ENCODE peak calls at places on chromosomes 13 and 19, in ten cellular contexts. One of them, this sample, is unnamed.

GRCh38 chr13:83085186-83085900 is 796.9 kb downstream of the SLITRK1 start:
- DNase-seq in GM06990: no peak
- DNase-seq in fibroblast of the aortic adventitia: peak
- DNase-seq in CD8-positive, alpha-beta T cell: no peak
- DNase-seq in A673: peak
- DNase-seq in nephron progenitor cell: no peak
- DNase-seq in endothelial cell: no peak
- DNase-seq in choroid plexus epithelial cell: peak
- DNase-seq in colonic mucosa: no peak
- DNase-seq in MCF 10A: peak
- DNase-seq in this sample: no peak

GRCh38 chr19:33460221-33460908 is 61.2 kb downstream of the PEPD start:
- DNase-seq in choroid plexus epithelial cell: no peak
- DNase-seq in MCF 10A: no peak
- DNase-seq in fibroblast of the aortic adventitia: no peak
- DNase-seq in A673: no peak
- DNase-seq in nephron progenitor cell: no peak
- DNase-seq in CD8-positive, alpha-beta T cell: no peak
- DNase-seq in colonic mucosa: no peak
- DNase-seq in endothelial cell: no peak
- DNase-seq in GM06990: no peak
- DNase-seq in this sample: no peak

GRCh38 chr19:46878613-46879375 is 18.0 kb downstream of the ARHGAP35 start:
- DNase-seq in endothelial cell: no peak
- DNase-seq in CD8-positive, alpha-beta T cell: no peak
- DNase-seq in A673: no peak
- DNase-seq in colonic mucosa: no peak
- DNase-seq in GM06990: no peak
- DNase-seq in choroid plexus epithelial cell: peak
- DNase-seq in fibroblast of the aortic adventitia: peak
- DNase-seq in nephron progenitor cell: no peak
- DNase-seq in MCF 10A: peak
- DNase-seq in this sample: no peak

GRCh38 chr19:1494115-1494815 is 3.3 kb downstream of the REEP6 start:
- DNase-seq in MCF 10A: no peak
- DNase-seq in fibroblast of the aortic adventitia: no peak
- DNase-seq in nephron progenitor cell: no peak
- DNase-seq in choroid plexus epithelial cell: no peak
- DNase-seq in endothelial cell: no peak
- DNase-seq in CD8-positive, alpha-beta T cell: no peak
- DNase-seq in colonic mucosa: no peak
- DNase-seq in A673: no peak
- DNase-seq in GM06990: no peak
- DNase-seq in this sample: no peak

GRCh38 chr13:24627864-24628418 is 52.3 kb upstream of the ATP12A start:
- DNase-seq in CD8-positive, alpha-beta T cell: no peak
- DNase-seq in fibroblast of the aortic adventitia: no peak
- DNase-seq in colonic mucosa: peak
- DNase-seq in MCF 10A: no peak
- DNase-seq in nephron progenitor cell: no peak
- DNase-seq in choroid plexus epithelial cell: no peak
- DNase-seq in GM06990: no peak
- DNase-seq in A673: peak
- DNase-seq in endothelial cell: no peak
- DNase-seq in this sample: no peak

GRCh38 chr13:110312669-110313031 is 5.6 kb downstream of the COL4A2 start:
- DNase-seq in A673: no peak
- DNase-seq in fibroblast of the aortic adventitia: peak
- DNase-seq in endothelial cell: no peak
- DNase-seq in MCF 10A: peak
- DNase-seq in GM06990: no peak
- DNase-seq in CD8-positive, alpha-beta T cell: no peak
- DNase-seq in colonic mucosa: no peak
- DNase-seq in nephron progenitor cell: no peak
- DNase-seq in choroid plexus epithelial cell: peak
- DNase-seq in this sample: no peak

GRCh38 chr13:111531505-111531904 is 211.1 kb downstream of the TEX29 start:
- DNase-seq in colonic mucosa: no peak
- DNase-seq in CD8-positive, alpha-beta T cell: no peak
- DNase-seq in GM06990: no peak
- DNase-seq in nephron progenitor cell: no peak
- DNase-seq in endothelial cell: no peak
- DNase-seq in A673: no peak
- DNase-seq in fibroblast of the aortic adventitia: no peak
- DNase-seq in choroid plexus epithelial cell: peak
- DNase-seq in MCF 10A: peak
- DNase-seq in this sample: no peak

GRCh38 chr13:49927755-49928154 is 8.4 kb downstream of the SPRYD7 start:
- DNase-seq in A673: no peak
- DNase-seq in CD8-positive, alpha-beta T cell: no peak
- DNase-seq in choroid plexus epithelial cell: peak
- DNase-seq in MCF 10A: no peak
- DNase-seq in fibroblast of the aortic adventitia: peak
- DNase-seq in colonic mucosa: no peak
- DNase-seq in GM06990: no peak
- DNase-seq in endothelial cell: no peak
- DNase-seq in nephron progenitor cell: no peak
- DNase-seq in this sample: no peak

GRCh38 chr13:51425410-51426042 is 27.3 kb downstream of the INTS6 start:
- DNase-seq in A673: no peak
- DNase-seq in nephron progenitor cell: no peak
- DNase-seq in colonic mucosa: no peak
- DNase-seq in GM06990: no peak
- DNase-seq in choroid plexus epithelial cell: peak
- DNase-seq in endothelial cell: no peak
- DNase-seq in fibroblast of the aortic adventitia: peak
- DNase-seq in CD8-positive, alpha-beta T cell: no peak
- DNase-seq in MCF 10A: peak
- DNase-seq in this sample: no peak

GRCh38 chr13:23770428-23770827 is 118.8 kb downstream of the MIPEP start:
- DNase-seq in A673: no peak
- DNase-seq in choroid plexus epithelial cell: no peak
- DNase-seq in nephron progenitor cell: no peak
- DNase-seq in GM06990: no peak
- DNase-seq in fibroblast of the aortic adventitia: no peak
- DNase-seq in CD8-positive, alpha-beta T cell: no peak
- DNase-seq in MCF 10A: no peak
- DNase-seq in colonic mucosa: no peak
- DNase-seq in endothelial cell: no peak
- DNase-seq in this sample: no peak

GRCh38 chr19:5230730-5231555 is 109.7 kb downstream of the PTPRS start:
- DNase-seq in fibroblast of the aortic adventitia: no peak
- DNase-seq in nephron progenitor cell: no peak
- DNase-seq in choroid plexus epithelial cell: no peak
- DNase-seq in colonic mucosa: no peak
- DNase-seq in A673: no peak
- DNase-seq in GM06990: no peak
- DNase-seq in CD8-positive, alpha-beta T cell: no peak
- DNase-seq in MCF 10A: no peak
- DNase-seq in endothelial cell: no peak
- DNase-seq in this sample: no peak

GRCh38 chr13:40777166-40777956 is 6.4 kb upstream of the MRPS31 start:
- DNase-seq in CD8-positive, alpha-beta T cell: peak
- DNase-seq in colonic mucosa: peak
- DNase-seq in fibroblast of the aortic adventitia: peak
- DNase-seq in nephron progenitor cell: peak
- DNase-seq in endothelial cell: peak
- DNase-seq in A673: peak
- DNase-seq in choroid plexus epithelial cell: peak
- DNase-seq in MCF 10A: peak
- DNase-seq in GM06990: peak
- DNase-seq in this sample: peak

GRCh38 chr13:100828226-100828625 is 153.6 kb upstream of the TMTC4 start:
- DNase-seq in GM06990: no peak
- DNase-seq in choroid plexus epithelial cell: peak
- DNase-seq in endothelial cell: peak
- DNase-seq in nephron progenitor cell: no peak
- DNase-seq in colonic mucosa: no peak
- DNase-seq in MCF 10A: no peak
- DNase-seq in CD8-positive, alpha-beta T cell: no peak
- DNase-seq in fibroblast of the aortic adventitia: no peak
- DNase-seq in A673: peak
- DNase-seq in this sample: no peak
- TF ChIP-seq CTCF in GM06990: peak
- TF ChIP-seq CTCF in choroid plexus epithelial cell: peak
- TF ChIP-seq CTCF in endothelial cell: no peak
- TF ChIP-seq CTCF in nephron progenitor cell: peak
- TF ChIP-seq CTCF in colonic mucosa: no peak
- TF ChIP-seq CTCF in MCF 10A: no peak
- TF ChIP-seq CTCF in CD8-positive, alpha-beta T cell: no peak
- TF ChIP-seq CTCF in fibroblast of the aortic adventitia: no peak
- TF ChIP-seq CTCF in A673: peak
- TF ChIP-seq CTCF in this sample: no peak

GRCh38 chr13:44438234-44438579 is 64.6 kb downstream of the SERP2 start:
- DNase-seq in endothelial cell: no peak
- DNase-seq in CD8-positive, alpha-beta T cell: no peak
- DNase-seq in nephron progenitor cell: no peak
- DNase-seq in MCF 10A: no peak
- DNase-seq in fibroblast of the aortic adventitia: no peak
- DNase-seq in choroid plexus epithelial cell: no peak
- DNase-seq in GM06990: no peak
- DNase-seq in colonic mucosa: no peak
- DNase-seq in A673: no peak
- DNase-seq in this sample: no peak
- TF ChIP-seq CTCF in endothelial cell: peak
- TF ChIP-seq CTCF in CD8-positive, alpha-beta T cell: no peak
- TF ChIP-seq CTCF in nephron progenitor cell: no peak
- TF ChIP-seq CTCF in MCF 10A: no peak
- TF ChIP-seq CTCF in fibroblast of the aortic adventitia: no peak
- TF ChIP-seq CTCF in choroid plexus epithelial cell: no peak
- TF ChIP-seq CTCF in GM06990: no peak
- TF ChIP-seq CTCF in colonic mucosa: no peak
- TF ChIP-seq CTCF in A673: no peak
- TF ChIP-seq CTCF in this sample: no peak

DNA sequence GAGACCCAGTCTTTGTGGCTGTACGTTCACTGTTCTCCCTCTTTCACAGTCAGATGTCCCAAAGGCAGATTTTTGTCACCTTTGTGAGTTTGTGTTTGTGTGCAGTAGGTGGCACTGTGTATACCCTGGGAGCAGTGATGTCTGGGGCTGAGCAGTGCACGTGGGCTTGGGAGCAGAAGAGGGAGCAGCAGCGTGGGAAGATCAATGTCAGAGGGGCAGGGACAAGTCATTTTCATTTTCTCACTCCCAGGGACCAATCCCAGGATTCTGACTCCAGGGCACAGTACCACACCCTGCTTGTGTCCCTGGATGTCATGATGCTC is 2.0 kb upstream of the PSG6 start:
- DNase-seq in colonic mucosa: no peak
- DNase-seq in endothelial cell: no peak
- DNase-seq in A673: peak
- DNase-seq in choroid plexus epithelial cell: peak
- DNase-seq in GM06990: no peak
- DNase-seq in nephron progenitor cell: no peak
- DNase-seq in MCF 10A: no peak
- DNase-seq in fibroblast of the aortic adventitia: no peak
- DNase-seq in CD8-positive, alpha-beta T cell: no peak
- DNase-seq in this sample: no peak
- TF ChIP-seq CTCF in colonic mucosa: no peak
- TF ChIP-seq CTCF in endothelial cell: no peak
- TF ChIP-seq CTCF in A673: peak
- TF ChIP-seq CTCF in choroid plexus epithelial cell: no peak
- TF ChIP-seq CTCF in GM06990: no peak
- TF ChIP-seq CTCF in nephron progenitor cell: no peak
- TF ChIP-seq CTCF in MCF 10A: no peak
- TF ChIP-seq CTCF in fibroblast of the aortic adventitia: no peak
- TF ChIP-seq CTCF in CD8-positive, alpha-beta T cell: no peak
- TF ChIP-seq CTCF in this sample: no peak

DNA sequence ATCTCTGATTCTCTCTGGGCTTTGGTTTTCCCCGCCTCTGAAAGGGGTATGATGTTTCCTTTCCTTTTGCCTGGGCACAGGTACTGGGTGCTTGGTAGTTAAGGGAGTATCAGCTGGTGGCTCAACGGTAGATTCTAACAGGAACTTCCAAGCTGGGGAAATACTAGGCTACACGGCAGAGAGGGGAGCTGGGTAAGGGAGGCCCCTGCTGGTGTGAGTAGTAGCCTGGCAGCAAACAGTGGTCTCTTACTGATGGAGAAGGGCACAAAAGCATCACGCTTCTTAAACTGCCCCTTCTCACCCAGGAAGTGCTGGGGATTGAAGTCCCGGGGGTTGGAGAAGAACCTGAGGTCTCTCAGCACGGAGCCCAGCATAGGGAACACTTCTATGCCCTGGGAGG is 26.9 kb upstream of the CYP2A7 start:
- DNase-seq in fibroblast of the aortic adventitia: no peak
- DNase-seq in GM06990: no peak
- DNase-seq in A673: no peak
- DNase-seq in MCF 10A: no peak
- DNase-seq in CD8-positive, alpha-beta T cell: peak
- DNase-seq in nephron progenitor cell: no peak
- DNase-seq in endothelial cell: peak
- DNase-seq in colonic mucosa: no peak
- DNase-seq in choroid plexus epithelial cell: peak
- DNase-seq in this sample: no peak
- TF ChIP-seq CTCF in fibroblast of the aortic adventitia: peak
- TF ChIP-seq CTCF in GM06990: no peak
- TF ChIP-seq CTCF in A673: no peak
- TF ChIP-seq CTCF in MCF 10A: no peak
- TF ChIP-seq CTCF in CD8-positive, alpha-beta T cell: no peak
- TF ChIP-seq CTCF in nephron progenitor cell: no peak
- TF ChIP-seq CTCF in endothelial cell: peak
- TF ChIP-seq CTCF in colonic mucosa: no peak
- TF ChIP-seq CTCF in choroid plexus epithelial cell: peak
- TF ChIP-seq CTCF in this sample: no peak

DNA sequence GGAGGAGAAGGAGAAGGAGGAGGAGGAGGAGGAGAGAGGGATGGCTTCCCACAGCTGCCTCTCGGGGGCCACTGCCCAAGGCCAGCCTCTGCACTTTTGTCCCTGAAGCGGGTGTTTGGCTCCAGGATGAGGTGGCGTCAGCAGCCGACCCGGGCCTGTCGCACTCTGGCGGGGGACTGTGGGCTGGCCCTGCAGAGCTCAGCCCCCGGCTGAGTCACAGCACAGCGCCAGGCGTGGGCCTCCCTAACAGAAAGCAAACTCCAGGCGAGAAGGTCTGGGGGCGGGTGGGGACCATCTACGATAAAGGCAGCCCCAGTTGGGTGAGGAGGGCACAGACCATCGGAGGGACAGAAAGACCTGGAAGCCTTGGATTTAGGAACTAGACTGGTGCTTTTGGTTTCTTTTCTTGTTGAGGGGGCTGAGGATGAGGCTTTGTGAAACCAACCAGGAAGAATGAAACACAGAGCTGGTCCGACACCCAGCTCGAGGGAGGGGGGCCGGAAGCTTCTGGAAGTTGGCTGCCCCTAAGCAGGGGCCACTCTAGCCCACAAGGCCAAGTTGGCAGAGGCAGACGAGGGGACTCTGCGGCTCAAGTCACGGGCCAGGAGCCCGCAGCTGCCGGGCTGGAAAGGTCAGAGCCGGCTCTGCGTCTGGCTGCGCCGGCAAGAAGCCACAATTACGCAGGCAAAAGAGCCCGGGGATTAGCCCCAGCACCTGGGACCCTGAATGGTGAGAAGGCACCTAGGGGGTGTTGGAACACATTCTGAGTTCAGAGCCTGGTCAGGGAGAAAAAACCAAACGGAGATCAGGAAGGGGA is 18.2 kb downstream of the LSM4 start:
- DNase-seq in GM06990: peak
- DNase-seq in MCF 10A: no peak
- DNase-seq in CD8-positive, alpha-beta T cell: peak
- DNase-seq in fibroblast of the aortic adventitia: peak
- DNase-seq in endothelial cell: peak
- DNase-seq in nephron progenitor cell: peak
- DNase-seq in colonic mucosa: peak
- DNase-seq in choroid plexus epithelial cell: peak
- DNase-seq in A673: peak
- DNase-seq in this sample: peak
- TF ChIP-seq CTCF in GM06990: no peak
- TF ChIP-seq CTCF in MCF 10A: no peak
- TF ChIP-seq CTCF in CD8-positive, alpha-beta T cell: no peak
- TF ChIP-seq CTCF in fibroblast of the aortic adventitia: no peak
- TF ChIP-seq CTCF in endothelial cell: no peak
- TF ChIP-seq CTCF in nephron progenitor cell: no peak
- TF ChIP-seq CTCF in colonic mucosa: no peak
- TF ChIP-seq CTCF in choroid plexus epithelial cell: no peak
- TF ChIP-seq CTCF in A673: no peak
- TF ChIP-seq CTCF in this sample: no peak

This sample was measured in GM10248.